ENCODE peak calls at places on chromosomes 16 and 17, in nine cellular contexts. J is HCT116, K is heart left ventricle, Z is right lobe of liver, I is H1, R is prostate gland, V is esophagus muscularis mucosa, O is suprapubic skin, N is tibial nerve. P is an unnamed sample. For H3K4me1, the result is how much of the 10 kb centered on the place peaks cover.

GRCh38 chr16:58518980-58519368 is 3.7 kb downstream of the SETD6 start:
- DNase-seq in J (no peak), K (no peak), Z (no peak), I (no peak), R (no peak), V (no peak), O (no peak), N (no peak), P (no peak)

GRCh38 chr17:75908201-75908600 is 3.5 kb upstream of the MRPL38 start:
- DNase-seq in J (no peak), K (peak), Z (no peak), I (no peak), R (no peak), V (no peak), O (no peak), N (no peak), P (no peak)

GRCh38 chr16:79970551-79971236 is 370.2 kb upstream of the MAF start:
- DNase-seq in J (no peak), K (peak), Z (peak), I (no peak), R (no peak), V (no peak), O (no peak), N (no peak), P (peak)

GRCh38 chr17:58507123-58507634 is 7.3 kb downstream of the MTMR4 start:
- DNase-seq in J (no peak), K (no peak), Z (peak), I (no peak), R (no peak), V (no peak), O (no peak), N (no peak), P (no peak)

GRCh38 chr17:52147431-52147830 is 11.1 kb downstream of the CA10 start:
- DNase-seq in J (no peak), K (no peak), Z (no peak), I (no peak), R (no peak), V (no peak), O (no peak), N (no peak), P (no peak)

GRCh38 chr17:60170835-60171752 is 21.3 kb downstream of the CA4 start:
- DNase-seq in J (no peak), K (no peak), Z (no peak), I (no peak), R (no peak), V (no peak), O (no peak), N (no peak), P (no peak)

GRCh38 chr17:28499366-28499668 is 6.8 kb upstream of the FOXN1 start:
- DNase-seq in J (no peak), K (no peak), Z (no peak), I (no peak), R (no peak), V (no peak), O (no peak), N (no peak), P (no peak)

GRCh38 chr16:50610331-50611262 is 62.4 kb downstream of the NKD1 start:
- DNase-seq in J (no peak), K (no peak), Z (no peak), I (no peak), R (no peak), V (no peak), O (no peak), N (no peak), P (no peak)

GRCh38 chr17:55160501-55160900 is 104.3 kb upstream of the HLF start:
- DNase-seq in J (no peak), K (no peak), Z (no peak), I (no peak), R (no peak), V (no peak), O (no peak), N (peak), P (no peak)

GRCh38 chr17:38507436-38507835 is 79.2 kb downstream of the ARHGAP23 start:
- DNase-seq in J (no peak), K (no peak), Z (no peak), I (no peak), R (no peak), V (no peak), O (no peak), N (no peak), P (no peak)

GRCh38 chr17:38893612-38894011 is 23.8 kb downstream of the LASP1 start:
- DNase-seq in J (no peak), K (peak), Z (no peak), I (no peak), R (no peak), V (no peak), O (no peak), N (no peak), P (no peak)

GRCh38 chr17:48051278-48051677 is 3.1 kb downstream of the NFE2L1 start:
- DNase-seq in J (no peak), K (no peak), Z (no peak), I (no peak), R (no peak), V (no peak), O (no peak), N (no peak), P (peak)

GRCh38 chr17:50507871-50508572 is at the start of gene MYCBPAP:
- DNase-seq in J (no peak), K (peak), Z (peak), I (peak), R (peak), V (peak), O (peak), N (peak), P (peak)

GRCh38 chr17:30450125-30451027 is 26.8 kb upstream of the GOSR1 start:
- DNase-seq in J (no peak), K (no peak), Z (peak), I (no peak), R (no peak), V (no peak), O (no peak), N (no peak), P (no peak)

GRCh38 chr16:30948087-30948955 is 547 bp upstream of the ORAI3 start:
- DNase-seq in J (peak), K (peak), Z (peak), I (peak), R (peak), V (peak), O (peak), N (peak), P (peak)

GRCh38 chr17:42623732-42624596 is 14.5 kb downstream of the TUBG1 start:
- DNase-seq in J (peak), K (no peak), Z (no peak), I (no peak), R (peak), V (no peak), O (no peak), N (no peak), P (no peak)

GRCh38 chr17:50861822-50862528 is 4.2 kb downstream of the TOB1 start:
- DNase-seq in J (no peak), K (no peak), Z (no peak), I (no peak), R (no peak), V (no peak), O (no peak), N (no peak), P (no peak)

GRCh38 chr16:67661864-67662652 is 1.3 kb downstream of the PARD6A start:
- DNase-seq in J (no peak), K (no peak), Z (no peak), I (no peak), R (no peak), V (no peak), O (peak), N (no peak), P (peak)

GRCh38 chr16:77782694-77783093 is 5.7 kb upstream of the VAT1L start:
- DNase-seq in J (peak), K (no peak), Z (no peak), I (no peak), R (no peak), V (no peak), O (no peak), N (no peak), P (no peak)

GRCh38 chr16:54484700-54485099 is 198.1 kb upstream of the IRX3 start:
- DNase-seq in J (no peak), K (no peak), Z (no peak), I (no peak), R (peak), V (no peak), O (no peak), N (no peak), P (no peak)

GRCh38 chr16:49048557-49048956 is 233.1 kb downstream of the CBLN1 start:
- DNase-seq in J (peak), K (no peak), Z (no peak), I (no peak), R (no peak), V (peak), O (no peak), N (no peak), P (no peak)

GRCh38 chr16:1237990-1238389 is 2.5 kb upstream of the TPSAB1 start:
- DNase-seq in J (no peak), K (no peak), Z (no peak), I (no peak), R (no peak), V (no peak), O (no peak), N (no peak), P (peak)

GRCh38 chr17:81466564-81467472 is 45.8 kb downstream of the ACTG1 start:
- DNase-seq in J (no peak), K (no peak), Z (no peak), I (no peak), R (no peak), V (no peak), O (no peak), N (no peak), P (no peak)

GRCh38 chr17:48745381-48746275 is 17.1 kb upstream of the HOXB13 start:
- DNase-seq in J (no peak), K (no peak), Z (no peak), I (no peak), R (peak), V (no peak), O (no peak), N (no peak), P (no peak)

GRCh38 chr17:12438212-12438611 is 227.5 kb upstream of the MYOCD start:
- DNase-seq in J (no peak), K (no peak), Z (no peak), I (no peak), R (no peak), V (no peak), O (no peak), N (no peak), P (no peak)

GRCh38 chr16:12403746-12404658 is 399.7 kb downstream of the CPPED1 start:
- DNase-seq in J (no peak), K (no peak), Z (no peak), I (no peak), R (no peak), V (no peak), O (no peak), N (no peak), P (no peak)

GRCh38 chr17:68820825-68821481 is 134.2 kb downstream of the ABCA8 start:
- DNase-seq in J (no peak), K (no peak), Z (peak), I (no peak), R (no peak), V (no peak), O (no peak), N (no peak), P (no peak)

GRCh38 chr17:80807882-80808281 is 183.8 kb upstream of the CHMP6 start:
- DNase-seq in J (no peak), K (no peak), Z (no peak), I (no peak), R (no peak), V (no peak), O (no peak), N (no peak), P (no peak)

GRCh38 chr17:49216953-49217650 is 6.6 kb downstream of the ABI3 start:
- DNase-seq in J (no peak), K (peak), Z (peak), I (no peak), R (no peak), V (no peak), O (no peak), N (peak), P (peak)

GRCh38 chr16:27405546-27406451 is 3.8 kb downstream of the IL21R start:
- DNase-seq in J (no peak), K (no peak), Z (no peak), I (no peak), R (no peak), V (peak), O (no peak), N (no peak), P (no peak)
- TF ChIP-seq POLR2A in J (no peak), K (no peak), Z (no peak), I (no peak), R (no peak), V (no peak), O (no peak), N (no peak), P (no peak)

DNA sequence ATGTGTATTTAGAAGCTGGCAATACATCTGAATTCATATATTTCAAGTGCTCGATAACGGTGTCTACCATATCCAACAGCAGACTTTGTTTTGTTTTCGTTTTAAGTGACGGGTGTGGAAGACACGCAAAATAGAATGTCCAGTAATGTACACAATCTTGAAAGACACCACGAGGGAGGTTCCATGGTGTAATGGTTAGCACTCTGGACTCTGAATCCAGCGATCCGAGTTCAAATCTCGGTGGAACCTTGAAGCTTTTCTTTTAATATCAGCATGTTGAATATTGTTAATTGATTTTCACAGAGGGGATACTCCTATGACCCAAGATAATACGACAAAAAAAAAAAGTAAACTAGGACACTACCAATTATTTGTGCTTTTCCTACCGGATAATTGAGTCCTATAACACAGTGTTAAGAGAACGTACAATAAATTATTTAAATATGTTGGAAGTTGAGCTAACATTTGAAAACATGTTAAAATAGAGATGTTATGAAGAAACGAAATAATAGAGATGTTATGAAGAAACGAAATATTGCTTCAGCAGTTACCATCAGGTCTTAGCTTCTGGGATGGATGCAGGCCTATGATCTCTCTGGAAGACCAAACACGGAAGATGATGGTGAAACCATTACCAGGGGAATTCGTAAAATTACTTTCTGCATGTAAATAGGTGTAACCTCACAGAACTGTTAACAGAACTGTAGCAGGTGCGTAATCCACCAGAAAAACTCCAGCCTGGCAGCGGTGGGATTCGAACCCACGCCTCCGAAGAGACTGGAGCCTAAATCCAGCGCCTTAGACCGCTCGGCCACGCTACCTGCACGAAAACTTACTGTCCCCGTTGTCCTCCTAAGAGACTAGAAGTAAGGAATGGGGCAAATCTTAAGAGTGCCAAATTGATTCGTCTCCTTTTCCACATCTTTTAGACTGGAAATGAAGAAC is 1.5 kb upstream of the ALOXE3 start:
- DNase-seq in J (peak), K (peak), Z (peak), I (peak), R (peak), V (peak), O (peak), N (peak), P (peak)
- H3K4me1 ChIP-seq in J (under half), K (half or more), Z (under half), I (under half), R (under half), V (half or more), O (half or more), N (under half), P (half or more)

GRCh38 chr16:83768976-83769375 is 38.8 kb upstream of the HSBP1 start:
- DNase-seq in J (no peak), K (no peak), Z (no peak), I (no peak), R (no peak), V (no peak), O (no peak), N (no peak), P (no peak)

GRCh38 chr16:83774066-83774465 is 33.7 kb upstream of the HSBP1 start:
- DNase-seq in J (no peak), K (no peak), Z (no peak), I (no peak), R (no peak), V (no peak), O (no peak), N (no peak), P (no peak)

GRCh38 chr16:83772806-83773205 is 35.0 kb upstream of the HSBP1 start:
- DNase-seq in J (no peak), K (no peak), Z (no peak), I (no peak), R (no peak), V (no peak), O (no peak), N (no peak), P (no peak)

GRCh38 chr16:83769397-83770008 is 38.3 kb upstream of the HSBP1 start:
- DNase-seq in J (no peak), K (no peak), Z (no peak), I (no peak), R (no peak), V (no peak), O (no peak), N (no peak), P (no peak)

DNA sequence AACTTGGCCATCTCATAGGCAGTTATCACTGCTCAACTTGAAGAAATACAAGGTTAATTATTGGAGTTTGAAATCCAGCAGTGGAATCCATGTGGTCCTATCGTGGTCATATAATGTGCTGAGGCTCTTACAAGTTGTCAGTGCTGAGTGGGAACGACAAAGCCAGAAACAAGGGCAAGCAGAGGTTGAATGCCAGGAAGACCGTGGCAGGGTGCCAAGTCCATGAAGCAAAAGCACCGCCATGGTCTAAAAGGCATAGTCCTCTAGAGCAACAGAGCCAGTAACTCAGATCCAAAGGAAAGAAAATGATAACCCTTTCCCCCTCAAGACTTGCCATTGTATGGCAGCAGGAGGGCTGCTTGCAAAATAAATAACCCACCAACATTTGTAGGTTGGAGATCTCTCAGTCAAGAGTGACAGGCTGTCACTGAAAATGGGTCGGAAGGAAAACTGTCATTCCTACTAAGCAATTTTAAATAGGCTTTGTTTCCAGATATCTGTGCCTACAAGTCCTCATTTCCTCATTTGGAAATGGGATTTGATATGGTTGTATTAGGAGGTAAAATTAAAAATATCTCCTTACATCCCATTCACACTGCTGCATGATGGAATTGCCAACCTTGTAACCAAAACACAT is 36.4 kb upstream of the HSBP1 start:
- DNase-seq in J (no peak), K (peak), Z (peak), I (no peak), R (no peak), V (no peak), O (no peak), N (no peak), P (no peak)
- H3K4me3 ChIP-seq in J (no peak), K (no peak), Z (no peak), I (no peak), R (no peak), V (no peak), O (no peak), N (no peak), P (no peak)

GRCh38 chr17:16989953-16990860 is 18.3 kb upstream of the TNFRSF13B start:
- DNase-seq in J (no peak), K (no peak), Z (no peak), I (no peak), R (no peak), V (no peak), O (no peak), N (no peak), P (peak)

GRCh38 chr17:16988749-16989229 is 16.9 kb upstream of the TNFRSF13B start:
- DNase-seq in J (no peak), K (no peak), Z (no peak), I (no peak), R (no peak), V (no peak), O (no peak), N (no peak), P (peak)

GRCh38 chr17:16991349-16992009 is 19.6 kb upstream of the TNFRSF13B start:
- DNase-seq in J (peak), K (peak), Z (peak), I (peak), R (peak), V (no peak), O (peak), N (peak), P (peak)

GRCh38 chr17:16987830-16988601 is 16.1 kb upstream of the TNFRSF13B start:
- DNase-seq in J (no peak), K (peak), Z (peak), I (no peak), R (no peak), V (peak), O (peak), N (peak), P (peak)

GRCh38 chr17:16989230-16989952 is 17.5 kb upstream of the TNFRSF13B start:
- DNase-seq in J (no peak), K (no peak), Z (no peak), I (no peak), R (no peak), V (no peak), O (no peak), N (no peak), P (peak)
- TF ChIP-seq POLR2A in J (no peak), K (no peak), Z (no peak), I (no peak), R (no peak), V (no peak), O (no peak), N (no peak), P (no peak)

DNA sequence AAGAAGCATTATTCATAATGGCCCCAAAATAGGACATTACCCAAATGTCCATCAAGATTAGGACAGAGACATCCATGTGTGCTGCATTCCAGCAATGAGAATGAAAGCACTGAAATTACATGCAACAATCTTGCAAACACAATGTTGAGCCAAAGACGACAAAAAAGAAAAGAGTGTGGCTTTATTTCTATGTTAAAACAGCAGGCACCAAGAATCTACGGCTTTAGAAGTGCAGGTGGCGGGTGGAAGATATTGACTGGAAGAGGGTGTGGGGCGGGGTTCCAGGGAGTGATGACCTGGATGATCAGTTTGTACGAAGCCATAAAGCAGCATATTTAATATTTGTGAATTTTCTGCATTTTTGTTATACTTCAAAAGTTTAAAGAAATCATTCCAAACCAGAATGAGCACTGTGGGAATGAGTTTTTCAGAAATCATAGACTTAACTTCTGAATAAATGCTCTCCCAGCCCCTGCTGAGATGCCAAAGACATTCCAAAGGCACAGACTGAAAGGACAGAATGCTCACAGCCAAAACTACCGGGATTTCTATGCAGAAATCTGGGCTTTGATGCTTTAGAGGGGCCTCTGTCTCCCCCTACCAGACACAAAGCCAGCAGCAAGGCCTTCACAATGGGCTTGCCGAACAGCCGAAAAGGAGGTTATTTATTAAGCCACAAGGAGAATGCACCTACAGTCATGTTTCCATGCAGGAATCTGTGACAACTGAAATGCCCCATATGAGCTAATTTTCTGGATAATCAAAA is 361.6 kb downstream of the GRIN2A start:
- DNase-seq in J (no peak), K (no peak), Z (no peak), I (no peak), R (no peak), V (peak), O (no peak), N (no peak), P (no peak)
- H3K4me1 ChIP-seq in J (under half), K (under half), Z (under half), I (under half), R (under half), V (under half), O (under half), N (under half), P (under half)

P was measured in sigmoid colon.